ENCODE peak calls at places on chromosomes 16 and 17, in seven cellular contexts. O, R, Y, U, P, C and V are unnamed samples.

GRCh38 chr16:85221081-85221809 is 109.0 kb upstream of the CIBAR2 start:
- DNase-seq in C (no peak), Y (no peak), U (no peak), R (no peak), P (no peak), O (no peak), V (peak; percentile 51)

GRCh38 chr17:36807496-36808180 is 129.6 kb upstream of the LHX1 start:
- DNase-seq in R (no peak), Y (no peak), C (no peak), O (no peak), U (no peak), P (no peak), V (no peak)

GRCh38 chr16:23694707-23695373 is 16.2 kb downstream of the PLK1 start:
- DNase-seq in C (no peak), O (no peak), Y (no peak), P (peak; percentile 33), U (peak; percentile 26), R (no peak), V (peak; percentile 67)

GRCh38 chr16:7967986-7968509 is 622.3 kb downstream of the TMEM114 start:
- DNase-seq in Y (no peak), P (no peak), C (no peak), O (no peak), R (no peak), U (no peak), V (no peak)

GRCh38 chr17:19787733-19788357 is 39.7 kb upstream of the ALDH3A1 start:
- DNase-seq in O (no peak), U (peak; percentile 22), R (no peak), C (peak; percentile 61), P (no peak), Y (peak; percentile 20), V (peak; percentile 12)

GRCh38 chr17:36008998-36009665 is 7.8 kb upstream of the CCL15 start:
- DNase-seq in P (peak; percentile 47), C (peak; percentile 22), R (no peak), Y (peak; percentile 23), U (no peak), O (no peak), V (peak; percentile 27)

GRCh38 chr17:78764871-78765270 is 17.2 kb downstream of the CYTH1 start:
- DNase-seq in O (no peak), R (no peak), U (no peak), Y (no peak), C (no peak), P (no peak), V (no peak)

GRCh38 chr17:62968445-62968923 is 2.4 kb downstream of the TANC2 start:
- DNase-seq in R (peak; percentile 84), U (peak; percentile 90), C (peak; percentile 91), Y (peak; percentile 86), O (peak; percentile 57), P (peak; percentile 94), V (peak; percentile 96)

GRCh38 chr16:24721830-24722238 is 7.6 kb upstream of the TNRC6A start:
- DNase-seq in C (no peak), R (no peak), U (no peak), O (no peak), P (no peak), Y (peak; percentile 12), V (no peak)

GRCh38 chr17:17109896-17110295 is 67.6 kb downstream of the MPRIP start:
- DNase-seq in Y (no peak), R (no peak), O (peak; percentile 75), U (no peak), C (no peak), P (no peak), V (no peak)

GRCh38 chr17:41580651-41581365 is 5.9 kb downstream of the KRT14 start:
- DNase-seq in R (no peak), Y (no peak), P (no peak), C (no peak), O (no peak), U (no peak), V (no peak)

GRCh38 chr17:81097943-81098308 is 63.0 kb downstream of the BAIAP2 start:
- DNase-seq in O (no peak), C (peak; percentile 32), U (peak; percentile 42), P (no peak), Y (peak; percentile 82), R (no peak), V (peak; percentile 14)

GRCh38 chr17:1563786-1564613 is 1.4 kb upstream of the PITPNA start:
- DNase-seq in O (no peak), C (no peak), Y (no peak), R (no peak), P (no peak), U (no peak), V (no peak)

GRCh38 chr16:85781685-85782370 is 17.5 kb downstream of the EMC8 start:
- DNase-seq in U (peak; percentile 90), O (no peak), C (no peak), R (no peak), P (no peak), Y (peak; percentile 43), V (peak; percentile 6)

GRCh38 chr16:4847774-4848587 is 700 bp downstream of the UBN1 start:
- DNase-seq in U (peak; percentile 65), C (peak; percentile 63), Y (peak; percentile 81), R (peak; percentile 8), O (peak; percentile 61), P (peak; percentile 85), V (peak; percentile 58)

GRCh38 chr16:11621920-11622651 is 35.4 kb upstream of the LITAF start:
- DNase-seq in U (no peak), C (no peak), P (no peak), O (no peak), R (no peak), Y (no peak), V (no peak)

GRCh38 chr17:4375039-4375748 is 8.7 kb upstream of the UBE2G1 start:
- DNase-seq in R (no peak), C (no peak), U (no peak), O (no peak), Y (peak; percentile 58), P (no peak), V (no peak)

GRCh38 chr16:17544785-17545184 is 74.0 kb upstream of the XYLT1 start:
- DNase-seq in P (no peak), O (no peak), U (no peak), Y (peak; percentile 27), C (no peak), R (no peak), V (no peak)

GRCh38 chr16:30567991-30568638 is 3.4 kb downstream of the ZNF688 start:
- DNase-seq in C (peak; percentile 98), Y (peak; percentile 88), U (peak; percentile 78), O (no peak), P (peak; percentile 95), R (peak; percentile 92), V (peak; percentile 91)

GRCh38 chr17:27965224-27965623 is 72.1 kb upstream of the LYRM9 start:
- DNase-seq in R (no peak), Y (no peak), C (no peak), O (no peak), P (no peak), U (no peak), V (no peak)

GRCh38 chr17:67800495-67800928 is 24.8 kb upstream of the BPTF start:
- DNase-seq in R (peak; percentile 44), Y (peak; percentile 82), O (peak; percentile 74), C (peak; percentile 84), P (peak; percentile 85), U (peak; percentile 77), V (peak; percentile 91)

GRCh38 chr16:67846320-67847063 is at the start of gene NUTF2:
- DNase-seq in R (no peak), P (peak; percentile 93), O (peak; percentile 97), C (peak; percentile 95), Y (peak; percentile 99), U (peak; percentile 90), V (peak; percentile 92)
- H3K4me3 ChIP-seq in R (peak within 1 kb of the TSS; percentile 88), P (peak within 1 kb of the TSS; percentile 95), O (peak within 1 kb of the TSS; percentile 78), C (peak within 1 kb of the TSS; percentile 91), Y (peak within 1 kb of the TSS; percentile 84), U (peak within 1 kb of the TSS; percentile 88), V (peak within 1 kb of the TSS; percentile 93)

DNA sequence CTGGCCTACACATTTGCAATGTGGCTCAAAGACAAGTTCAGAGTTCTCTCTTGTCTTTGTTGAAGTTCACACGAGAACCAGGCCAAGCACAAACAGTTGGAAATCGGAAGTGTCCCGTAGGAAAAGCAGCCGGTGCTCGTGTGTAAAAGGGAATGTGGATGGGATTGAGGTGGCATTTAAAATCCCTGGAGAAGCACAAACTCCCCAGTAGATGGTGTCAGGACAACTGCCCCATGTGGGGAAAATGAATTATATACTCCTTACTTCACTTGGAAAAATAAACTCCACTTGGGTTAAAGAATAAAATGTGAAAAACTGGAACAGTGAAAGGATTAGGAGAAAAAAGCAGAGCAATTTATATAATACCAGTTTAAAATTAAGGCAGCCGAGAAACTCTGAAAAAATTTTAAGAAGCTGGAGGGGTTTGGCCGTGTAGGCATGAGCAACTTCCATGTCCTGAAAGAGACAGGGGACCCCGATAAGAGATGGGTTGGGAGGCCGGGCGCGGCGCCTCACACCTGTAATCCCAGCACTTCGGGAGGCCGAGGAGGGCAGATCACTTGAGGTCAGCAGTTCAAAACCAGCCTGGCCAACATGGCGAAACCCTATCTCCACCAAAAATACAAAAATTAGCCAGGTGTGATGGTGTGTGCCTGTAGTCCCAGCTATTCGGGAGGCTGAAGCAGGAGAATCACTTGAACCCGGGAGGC is 28.1 kb downstream of the CBFA2T3 start:
- DNase-seq in U (peak; percentile 5), P (no peak), O (no peak), R (no peak), Y (no peak), C (no peak), V (no peak)
- TF ChIP-seq CTCF in U (no peak), P (no peak), O (no peak), R (peak; percentile 19), Y (no peak), C (peak; percentile 7), V (peak; percentile 24)

GRCh38 chr16:1771072-1771863 is at the start of gene NME3:
- DNase-seq in O (peak; percentile 81), U (peak; percentile 54), R (no peak), C (peak; percentile 74), P (peak; percentile 64), Y (peak; percentile 73), V (peak; percentile 77)

GRCh38 chr16:1768061-1768766 is 3.1 kb downstream of the NME3 start:
- DNase-seq in Y (no peak), R (no peak), P (no peak), C (no peak), U (no peak), O (no peak), V (no peak)

GRCh38 chr16:1770328-1771071 is 843 bp downstream of the NME3 start:
- DNase-seq in Y (no peak), C (peak; percentile 55), P (peak; percentile 72), O (peak; percentile 59), U (peak; percentile 51), R (no peak), V (no peak)

GRCh38 chr16:1768767-1769401 is 2.5 kb downstream of the NME3 start:
- DNase-seq in P (no peak), Y (no peak), R (no peak), O (no peak), C (no peak), U (no peak), V (no peak)

GRCh38 chr16:1769402-1770300 is 1.7 kb downstream of the NME3 start:
- DNase-seq in O (no peak), C (no peak), Y (no peak), U (no peak), R (no peak), P (no peak), V (no peak)
- H3K4me3 ChIP-seq in O (no peak overlapping the region), C (no peak overlapping the region), Y (no peak overlapping the region), U (no peak overlapping the region), R (no peak overlapping the region), P (no peak overlapping the region), V (peak overlapping the region; percentile 83)

DNA sequence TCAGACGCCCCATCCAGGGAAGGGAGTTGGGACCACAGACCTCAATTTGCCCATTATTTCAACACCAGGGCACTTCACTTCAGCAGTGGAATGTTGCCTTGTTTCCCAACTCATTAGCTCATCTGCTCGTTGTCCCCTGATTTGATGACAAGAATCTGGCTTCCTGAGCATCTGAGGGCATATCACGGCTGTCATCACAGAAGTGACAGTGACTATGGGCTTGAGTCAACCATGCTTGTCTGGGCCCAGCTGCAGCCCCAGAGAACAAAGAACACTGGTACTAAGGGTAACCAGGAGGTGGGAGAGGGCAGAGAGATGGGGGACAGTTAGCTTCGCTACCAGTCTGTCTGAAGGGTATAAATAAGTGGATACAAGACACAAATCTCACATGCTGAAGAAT is 266.0 kb upstream of the SDK2 start:
- DNase-seq in Y (no peak), P (no peak), O (no peak), U (no peak), C (no peak), R (no peak), V (no peak)
- TF ChIP-seq CTCF in Y (no peak), P (no peak), O (no peak), U (no peak), C (no peak), R (no peak), V (no peak)